ENCODE peak calls at places on chromosomes 3 and 15, in five cellular contexts. One of them, this sample, is unnamed.

GRCh38 chr3:67790043-67790442 is 135.6 kb upstream of the SUCLG2 start:
- DNase-seq in stomach: peak; percentile 52
- DNase-seq in SK-N-SH: peak; percentile 56
- DNase-seq in GM23338: peak; percentile 83
- DNase-seq in H1: peak; percentile 90
- DNase-seq in this sample: peak; percentile 11

GRCh38 chr3:130260821-130261402 is 84.6 kb upstream of the COL6A5 start:
- DNase-seq in stomach: no peak
- DNase-seq in SK-N-SH: no peak
- DNase-seq in GM23338: no peak
- DNase-seq in H1: no peak
- DNase-seq in this sample: no peak

GRCh38 chr3:95226437-95226836 is 1163.6 kb downstream of the NSUN3 start:
- DNase-seq in stomach: no peak
- DNase-seq in SK-N-SH: no peak
- DNase-seq in GM23338: no peak
- DNase-seq in H1: no peak
- DNase-seq in this sample: no peak

GRCh38 chr15:46014532-46014931 is 379.7 kb downstream of the SQOR start:
- DNase-seq in stomach: no peak
- DNase-seq in SK-N-SH: no peak
- DNase-seq in GM23338: no peak
- DNase-seq in H1: no peak
- DNase-seq in this sample: no peak

GRCh38 chr3:138786788-138787276 is 47.9 kb downstream of the PIK3CB start:
- DNase-seq in stomach: no peak
- DNase-seq in SK-N-SH: no peak
- DNase-seq in GM23338: no peak
- DNase-seq in H1: no peak
- DNase-seq in this sample: no peak

GRCh38 chr15:96331942-96332853 is 1.7 kb downstream of the NR2F2 start:
- DNase-seq in stomach: no peak
- DNase-seq in SK-N-SH: no peak
- DNase-seq in GM23338: peak; percentile 82
- DNase-seq in H1: peak; percentile 70
- DNase-seq in this sample: no peak

GRCh38 chr3:58654466-58654865 is 12.1 kb downstream of the FAM3D start:
- DNase-seq in stomach: no peak
- DNase-seq in SK-N-SH: no peak
- DNase-seq in GM23338: no peak
- DNase-seq in H1: no peak
- DNase-seq in this sample: no peak

GRCh38 chr3:64000446-64001055 is 22.7 kb downstream of the PSMD6 start:
- DNase-seq in stomach: no peak
- DNase-seq in SK-N-SH: no peak
- DNase-seq in GM23338: peak; percentile 41
- DNase-seq in H1: no peak
- DNase-seq in this sample: no peak

GRCh38 chr3:52237659-52238172 is 1.2 kb downstream of the TWF2 start:
- DNase-seq in stomach: peak; percentile 83
- DNase-seq in SK-N-SH: peak; percentile 58
- DNase-seq in GM23338: peak; percentile 72
- DNase-seq in H1: peak; percentile 63
- DNase-seq in this sample: peak; percentile 74
- TF ChIP-seq CTCF in stomach: no peak
- TF ChIP-seq CTCF in SK-N-SH: peak; percentile 28
- TF ChIP-seq CTCF in GM23338: no peak
- TF ChIP-seq CTCF in H1: no peak
- TF ChIP-seq CTCF in this sample: no peak

GRCh38 chr15:64532515-64532914 is 72.1 kb downstream of the ZNF609 start:
- DNase-seq in stomach: no peak
- DNase-seq in SK-N-SH: no peak
- DNase-seq in GM23338: no peak
- DNase-seq in H1: no peak
- DNase-seq in this sample: no peak

GRCh38 chr15:64527263-64527984 is 67.0 kb downstream of the ZNF609 start:
- DNase-seq in stomach: no peak
- DNase-seq in SK-N-SH: no peak
- DNase-seq in GM23338: no peak
- DNase-seq in H1: no peak
- DNase-seq in this sample: no peak

GRCh38 chr15:64525828-64526530 is 65.6 kb downstream of the ZNF609 start:
- DNase-seq in stomach: no peak
- DNase-seq in SK-N-SH: no peak
- DNase-seq in GM23338: no peak
- DNase-seq in H1: no peak
- DNase-seq in this sample: no peak

GRCh38 chr15:64530472-64530871 is 70.1 kb downstream of the ZNF609 start:
- DNase-seq in stomach: no peak
- DNase-seq in SK-N-SH: no peak
- DNase-seq in GM23338: no peak
- DNase-seq in H1: no peak
- DNase-seq in this sample: no peak

DNA sequence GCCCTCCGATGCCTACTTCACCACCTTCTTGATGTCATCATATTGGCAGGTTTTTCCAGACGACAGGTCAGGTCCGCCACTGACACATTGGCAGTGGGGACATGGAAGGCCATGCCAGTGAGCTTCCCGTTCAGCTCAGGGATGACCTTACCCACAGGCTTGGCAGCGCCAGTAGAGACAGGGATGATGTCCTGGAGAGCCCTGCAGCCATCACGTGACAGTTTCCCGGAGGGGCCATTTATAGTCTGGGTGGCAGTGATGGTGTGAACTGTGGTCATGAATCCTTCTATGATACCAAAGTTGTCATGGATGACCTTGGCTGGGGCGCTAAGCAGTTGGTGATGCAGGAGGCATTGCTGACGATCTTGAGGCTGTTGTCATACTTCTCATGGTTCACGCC is 68.5 kb downstream of the ZNF609 start:
- DNase-seq in stomach: no peak
- DNase-seq in SK-N-SH: no peak
- DNase-seq in GM23338: no peak
- DNase-seq in H1: no peak
- DNase-seq in this sample: no peak
- H3K4me1 ChIP-seq in stomach: peaks cover 5% of the 10 kb centered on the region
- H3K4me1 ChIP-seq in SK-N-SH: no peaks in the 10 kb centered on the region
- H3K4me1 ChIP-seq in GM23338: peaks cover 8% of the 10 kb centered on the region
- H3K4me1 ChIP-seq in H1: no peaks in the 10 kb centered on the region
- H3K4me1 ChIP-seq in this sample: no peaks in the 10 kb centered on the region

DNA sequence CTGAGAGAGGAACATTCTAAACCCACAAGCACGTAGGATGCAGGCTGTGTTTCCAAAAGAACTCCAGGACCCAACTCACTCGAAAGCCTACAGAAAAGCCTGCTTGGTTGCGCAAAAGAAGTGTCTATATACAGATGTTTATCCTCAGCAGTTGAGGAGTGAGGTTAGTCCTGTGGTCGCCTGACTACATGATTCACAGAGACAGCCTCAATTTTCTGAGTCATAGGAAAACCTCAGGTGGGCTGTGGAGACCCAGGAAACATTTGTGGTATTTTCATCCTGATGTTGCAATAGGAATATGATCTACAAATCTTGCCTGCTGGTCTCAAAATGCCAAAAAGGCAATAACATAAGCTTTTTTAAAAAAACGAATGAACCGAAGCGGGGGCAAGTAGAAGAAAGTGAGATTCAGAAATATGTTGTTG is 183.8 kb upstream of the THRB start:
- DNase-seq in stomach: no peak
- DNase-seq in SK-N-SH: no peak
- DNase-seq in GM23338: no peak
- DNase-seq in H1: no peak
- DNase-seq in this sample: no peak
- TF ChIP-seq POLR2AphosphoS5 in stomach: peak; percentile 27
- TF ChIP-seq POLR2AphosphoS5 in SK-N-SH: no peak
- TF ChIP-seq POLR2AphosphoS5 in GM23338: no peak
- TF ChIP-seq POLR2AphosphoS5 in H1: no peak
- TF ChIP-seq POLR2AphosphoS5 in this sample: no peak

GRCh38 chr3:81995334-81995733 is 233.9 kb upstream of the GBE1 start:
- DNase-seq in stomach: no peak
- DNase-seq in SK-N-SH: no peak
- DNase-seq in GM23338: peak; percentile 20
- DNase-seq in H1: no peak
- DNase-seq in this sample: no peak
- TF ChIP-seq CTCF in stomach: no peak
- TF ChIP-seq CTCF in SK-N-SH: peak; percentile 11
- TF ChIP-seq CTCF in GM23338: peak; percentile 34
- TF ChIP-seq CTCF in H1: peak; percentile 25
- TF ChIP-seq CTCF in this sample: no peak

DNA sequence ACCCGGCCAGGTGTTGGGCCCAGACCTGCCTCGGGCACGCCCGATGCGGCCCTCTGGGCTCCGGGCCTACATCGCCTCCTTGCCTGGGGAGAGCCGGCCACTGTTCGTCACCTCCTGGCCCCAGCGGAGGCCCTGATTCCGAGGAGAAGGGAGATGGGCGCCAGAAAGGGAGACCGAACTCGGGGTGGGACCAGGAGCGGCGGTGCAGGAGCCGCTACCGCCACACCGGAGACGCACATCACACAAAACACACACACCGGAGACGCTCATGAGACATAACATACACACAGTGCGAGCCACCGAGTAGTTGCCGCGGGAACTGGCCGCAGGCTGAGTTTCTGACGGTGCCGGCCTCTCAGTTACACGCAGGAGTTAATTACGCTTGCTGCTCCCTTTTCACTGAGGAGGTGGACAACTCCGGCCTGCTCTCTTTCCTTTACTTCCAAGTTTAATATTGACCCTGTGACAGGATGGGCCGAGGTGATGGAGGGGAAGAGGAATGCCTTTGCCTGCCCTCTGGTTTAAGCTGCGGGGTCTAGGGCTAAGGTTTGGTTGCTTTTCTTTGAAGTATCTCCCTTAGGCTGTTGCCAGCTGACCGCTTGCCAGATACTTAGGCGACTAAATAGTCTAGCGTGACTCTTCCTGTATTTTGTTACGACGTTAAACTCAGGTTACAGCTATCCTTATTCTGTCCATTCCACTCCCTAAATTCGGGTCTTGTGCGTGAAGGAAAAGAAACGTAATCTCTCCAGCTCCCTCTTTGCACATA is 592 bp downstream of the PCNP start:
- DNase-seq in stomach: peak; percentile 50
- DNase-seq in SK-N-SH: no peak
- DNase-seq in GM23338: peak; percentile 51
- DNase-seq in H1: peak; percentile 73
- DNase-seq in this sample: peak; percentile 46
- H3K4me1 ChIP-seq in stomach: peaks cover 54% of the 10 kb centered on the region
- H3K4me1 ChIP-seq in SK-N-SH: peaks cover 6% of the 10 kb centered on the region
- H3K4me1 ChIP-seq in GM23338: peaks cover 12% of the 10 kb centered on the region
- H3K4me1 ChIP-seq in H1: no peaks in the 10 kb centered on the region
- H3K4me1 ChIP-seq in this sample: no peaks in the 10 kb centered on the region